ENCODE peak calls at places on chromosomes 5 and 9, in five cellular contexts. Y, V, J, X and E are unnamed samples.

GRCh38 chr9:121748727-121749546 is 97.5 kb downstream of the DAB2IP start:
- DNase-seq in Y (no peak), V (no peak), J (no peak), X (peak), E (no peak)

GRCh38 chr5:73619606-73620334 is 6.2 kb upstream of the ARHGEF28 start:
- DNase-seq in Y (no peak), V (no peak), J (peak), X (no peak), E (no peak)

GRCh38 chr5:13249854-13250253 is 694.6 kb downstream of the DNAH5 start:
- DNase-seq in Y (no peak), V (no peak), J (no peak), X (no peak), E (no peak)

GRCh38 chr9:7570107-7570720 is 229.4 kb downstream of the DMAC1 start:
- DNase-seq in Y (no peak), V (peak), J (peak), X (peak), E (peak)

GRCh38 chr5:135211083-135211790 is 177.2 kb upstream of the PITX1 start:
- DNase-seq in Y (no peak), V (no peak), J (no peak), X (no peak), E (no peak)

GRCh38 chr9:119868694-119869093 is 499.5 kb upstream of the BRINP1 start:
- DNase-seq in Y (peak), V (no peak), J (peak), X (no peak), E (no peak)

GRCh38 chr5:65173130-65173525 is 308.6 kb downstream of the ADAMTS6 start:
- DNase-seq in Y (no peak), V (no peak), J (no peak), X (no peak), E (no peak)

GRCh38 chr9:137312852-137313325 is 10.8 kb upstream of the NRARP start:
- DNase-seq in Y (peak), V (no peak), J (no peak), X (no peak), E (no peak)

GRCh38 chr5:136006164-136006563 is 22.6 kb upstream of the TGFBI start:
- DNase-seq in Y (no peak), V (no peak), J (no peak), X (no peak), E (no peak)

GRCh38 chr9:8052991-8053390 is 253.4 kb upstream of the DMAC1 start:
- DNase-seq in Y (no peak), V (no peak), J (no peak), X (no peak), E (no peak)